ENCODE peak calls at places on chromosome 9, in ten cellular contexts. E is foreskin fibroblast; Y is cardiac fibroblast; C is upper lobe of right lung; N is PC-9; G is progenitor cell of endocrine pancreas; P is CD8-positive, alpha-beta T cell; Q is GM23338; A is psoas muscle; L is astrocyte of the spinal cord. B is an unnamed sample.

GRCh38 chr9:36739538-36740116 is 166.9 kb downstream of the MELK start:
- DNase-seq in P (no peak), C (no peak), Y (no peak), Q (peak), G (no peak), L (no peak), N (no peak), A (no peak), E (no peak), B (no peak)

GRCh38 chr9:101437806-101438232 is 2.2 kb upstream of the ALDOB start:
- DNase-seq in G (no peak), C (no peak), L (no peak), A (no peak), N (no peak), E (no peak), Q (no peak), Y (no peak), P (no peak), B (no peak)

GRCh38 chr9:72665421-72665820 is 144.0 kb downstream of the TMC1 start:
- DNase-seq in N (peak), Q (no peak), Y (peak), A (no peak), L (peak), G (no peak), C (no peak), E (peak), P (no peak), B (no peak)

GRCh38 chr9:99822596-99823391 is 1.1 kb downstream of the NR4A3 start:
- DNase-seq in Q (peak), G (no peak), N (peak), A (peak), L (peak), C (peak), Y (peak), P (peak), E (peak), B (no peak)

GRCh38 chr9:8960254-8960653 is 1160.7 kb upstream of the DMAC1 start:
- DNase-seq in A (no peak), Q (no peak), G (no peak), Y (no peak), E (no peak), L (no peak), C (no peak), N (no peak), P (no peak), B (no peak)

GRCh38 chr9:34522091-34522887 is 501 bp downstream of the ENHO start:
- DNase-seq in N (no peak), C (no peak), Y (no peak), P (no peak), G (no peak), E (no peak), Q (no peak), A (no peak), L (no peak), B (no peak)

GRCh38 chr9:95098391-95098921 is 219.1 kb downstream of the FANCC start:
- DNase-seq in A (no peak), C (no peak), E (peak), P (no peak), L (no peak), Q (no peak), N (no peak), Y (no peak), G (no peak), B (no peak)

GRCh38 chr9:117300686-117301085 is 114.2 kb downstream of the ASTN2 start:
- DNase-seq in Q (no peak), E (no peak), G (no peak), L (no peak), C (no peak), P (no peak), Y (no peak), N (no peak), A (no peak), B (no peak)

GRCh38 chr9:34714007-34714406 is 4.1 kb upstream of the CCL21 start:
- DNase-seq in Q (no peak), A (no peak), Y (no peak), N (no peak), G (no peak), L (no peak), P (no peak), E (no peak), C (no peak), B (peak)

GRCh38 chr9:97906236-97906831 is 16.0 kb downstream of the TRMO start:
- DNase-seq in P (no peak), N (no peak), Q (no peak), A (peak), Y (peak), L (no peak), C (peak), E (no peak), G (no peak), B (no peak)

GRCh38 chr9:125399165-125399564 is 137.5 kb downstream of the GAPVD1 start:
- DNase-seq in L (no peak), G (no peak), N (no peak), C (no peak), A (no peak), Q (no peak), E (no peak), P (no peak), Y (no peak), B (no peak)
- TF ChIP-seq CTCF in L (no peak), G (no peak), N (no peak), C (no peak), A (no peak), Q (no peak), E (no peak), P (no peak), Y (no peak), B (no peak)

DNA sequence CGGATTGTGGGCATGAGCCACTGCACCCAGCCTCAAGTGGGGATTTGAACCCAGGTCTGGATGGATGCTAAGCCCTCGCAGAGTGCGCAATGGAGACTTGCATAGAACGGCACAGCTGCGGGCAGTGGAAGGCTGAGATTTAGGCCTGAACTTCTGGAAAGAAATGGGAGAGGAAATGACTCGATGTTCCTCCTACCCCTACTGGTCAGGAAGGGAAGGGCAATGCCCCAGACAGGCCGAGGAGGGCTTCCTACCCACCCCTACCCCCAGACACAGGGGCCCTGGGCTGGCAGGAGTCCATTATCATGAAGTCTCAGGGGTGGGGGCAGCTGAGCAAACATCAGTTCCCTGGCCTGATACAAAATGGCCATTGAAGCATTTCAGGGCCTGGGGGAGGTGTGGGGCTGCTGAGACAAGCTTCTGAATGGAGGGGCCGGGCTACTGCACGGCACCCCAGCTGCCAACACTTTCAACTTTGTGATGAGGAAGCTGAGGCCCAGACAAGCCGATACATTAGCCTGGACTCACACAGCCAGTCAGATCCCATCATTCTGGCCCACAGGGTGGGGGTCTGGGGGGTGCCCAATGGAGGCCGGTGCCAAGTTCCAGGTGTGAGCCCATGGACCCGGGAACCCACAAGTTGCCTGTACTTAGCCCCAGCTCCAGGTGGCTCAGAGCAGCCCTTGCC is 13.5 kb upstream of the WDR38 start:
- DNase-seq in Q (peak), C (no peak), E (peak), A (no peak), L (no peak), G (no peak), Y (peak), P (no peak), N (no peak), B (no peak)
- TF ChIP-seq CTCF in Q (peak), C (peak), E (peak), A (peak), L (peak), G (peak), Y (peak), P (peak), N (peak), B (peak)

DNA sequence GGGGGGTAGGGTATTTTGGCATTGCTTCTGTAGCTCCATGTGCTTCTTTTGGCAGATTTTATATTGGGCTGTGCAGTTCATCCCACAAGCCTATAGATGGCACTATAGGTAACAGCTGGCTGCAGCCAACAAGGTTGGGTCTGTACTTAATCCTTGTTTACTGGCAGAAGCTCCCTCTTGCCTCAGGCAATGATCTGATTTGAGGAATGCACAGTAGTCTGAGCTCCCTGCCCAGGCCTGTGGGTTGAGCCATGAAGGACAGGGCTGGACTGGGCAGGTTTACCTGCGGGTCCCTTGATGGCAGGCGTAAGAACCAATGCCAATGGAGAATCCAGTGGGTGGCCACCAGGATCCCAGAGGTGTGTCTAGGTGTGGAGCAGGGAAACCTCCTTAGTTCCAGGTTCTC is 11.7 kb upstream of the OR1J2 start:
- DNase-seq in C (no peak), N (no peak), E (peak), Q (peak), L (peak), Y (peak), G (no peak), P (peak), A (no peak), B (no peak)
- TF ChIP-seq CTCF in C (peak), N (peak), E (peak), Q (peak), L (peak), Y (peak), G (peak), P (peak), A (peak), B (peak)

GRCh38 chr9:89191004-89191403 is 12.4 kb upstream of the SHC3 start:
- DNase-seq in Y (no peak), E (no peak), A (no peak), L (no peak), G (no peak), N (no peak), P (no peak), C (no peak), Q (no peak), B (no peak)

GRCh38 chr9:89187541-89187940 is 8.9 kb upstream of the SHC3 start:
- DNase-seq in L (no peak), P (no peak), A (no peak), C (no peak), G (no peak), Y (no peak), Q (no peak), N (no peak), E (no peak), B (no peak)

GRCh38 chr9:89185980-89186379 is 7.4 kb upstream of the SHC3 start:
- DNase-seq in Q (peak), P (no peak), E (peak), G (peak), A (no peak), N (no peak), Y (peak), C (no peak), L (peak), B (no peak)

GRCh38 chr9:89187950-89188349 is 9.3 kb upstream of the SHC3 start:
- DNase-seq in C (no peak), P (no peak), N (no peak), G (no peak), Q (no peak), Y (no peak), E (no peak), A (no peak), L (no peak), B (no peak)

GRCh38 chr9:89189215-89189614 is 10.6 kb upstream of the SHC3 start:
- DNase-seq in G (no peak), P (no peak), Q (no peak), A (no peak), N (no peak), E (peak), Y (no peak), L (no peak), C (no peak), B (no peak)
- TF ChIP-seq CTCF in G (no peak), P (no peak), Q (peak), A (no peak), N (no peak), E (no peak), Y (no peak), L (no peak), C (no peak), B (no peak)

DNA sequence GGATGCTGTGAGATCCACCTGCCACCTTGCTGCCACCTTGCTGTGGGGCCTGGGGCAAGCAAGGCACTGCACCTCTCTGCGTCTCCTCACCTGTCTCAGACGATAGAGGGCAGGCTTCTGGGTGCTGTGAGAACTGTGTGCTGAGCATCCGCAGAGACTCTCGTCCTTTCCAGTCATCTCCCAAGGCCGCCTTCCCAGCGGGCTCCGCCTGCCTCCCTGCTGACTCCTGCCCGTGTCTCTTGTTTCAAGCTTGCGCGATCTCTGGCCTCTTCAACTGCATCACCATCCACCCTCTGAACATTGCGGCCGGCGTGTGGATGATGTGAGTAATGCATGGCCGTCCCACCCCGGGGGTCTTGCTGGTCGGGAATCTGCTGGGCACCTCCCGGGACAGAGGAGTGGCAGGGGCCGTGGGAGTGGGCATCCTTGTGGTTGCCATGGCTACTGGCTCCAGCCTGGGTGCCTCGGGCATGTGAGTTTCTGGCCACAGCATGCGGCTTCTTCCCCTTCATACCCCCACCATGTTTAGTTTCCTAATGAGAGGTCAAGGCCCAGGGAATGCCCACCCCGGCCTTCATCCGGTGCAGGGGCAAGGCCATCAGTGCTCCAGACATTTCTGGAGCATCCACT is 3.6 kb downstream of the CACFD1 start:
- DNase-seq in A (no peak), P (no peak), Y (no peak), L (no peak), C (no peak), G (no peak), N (no peak), E (no peak), Q (peak), B (no peak)
- TF ChIP-seq CTCF in A (no peak), P (no peak), Y (no peak), L (peak), C (no peak), G (no peak), N (no peak), E (no peak), Q (peak), B (no peak)

DNA sequence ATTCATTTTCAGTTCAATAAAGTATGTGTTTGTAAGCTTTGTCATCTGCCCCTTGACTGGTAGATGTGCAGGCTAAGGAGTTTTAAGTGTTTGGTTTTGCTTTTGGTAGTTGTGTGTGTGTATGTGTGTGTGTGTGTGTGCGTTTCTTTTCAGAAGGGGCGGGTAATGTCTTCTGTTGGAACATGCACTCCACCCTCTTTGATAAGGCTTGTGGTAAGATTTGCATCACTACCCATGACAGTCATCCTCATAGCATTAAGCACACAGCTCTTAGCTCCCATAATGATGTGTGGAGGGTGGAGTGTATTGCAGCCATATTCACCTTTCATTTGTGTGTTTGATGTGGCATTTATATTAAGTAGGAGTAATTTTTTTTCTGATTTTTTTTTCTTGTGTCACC is 92.0 kb upstream of the FSD1L start:
- DNase-seq in N (no peak), Q (no peak), E (peak), C (no peak), P (no peak), G (no peak), A (no peak), L (no peak), Y (peak), B (no peak)
- TF ChIP-seq CTCF in N (no peak), Q (no peak), E (no peak), C (no peak), P (no peak), G (no peak), A (no peak), L (no peak), Y (no peak), B (no peak)

DNA sequence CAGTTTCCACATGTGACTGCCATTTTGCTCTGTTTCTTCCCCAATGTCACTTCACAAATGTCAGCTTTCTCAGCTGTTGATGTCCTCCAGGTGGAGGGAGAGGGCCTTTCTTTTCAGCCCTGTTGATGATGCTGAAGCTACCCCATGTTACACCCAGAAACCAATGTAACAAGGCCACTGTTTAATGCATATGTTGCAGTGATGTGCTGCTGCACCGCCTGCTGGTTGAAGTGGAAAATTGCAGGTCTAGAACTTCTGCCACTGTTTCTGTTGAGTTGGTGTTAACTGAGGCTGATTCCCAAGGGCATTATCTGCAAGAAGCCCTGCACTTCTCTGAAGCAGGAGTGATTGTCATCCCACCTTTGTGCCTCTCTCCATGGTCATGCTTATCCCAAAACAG is 428.4 kb downstream of the KDM4C start:
- DNase-seq in P (no peak), Y (peak), A (no peak), N (no peak), Q (peak), C (no peak), L (no peak), G (no peak), E (peak), B (peak)
- TF ChIP-seq CTCF in P (no peak), Y (peak), A (peak), N (peak), Q (peak), C (peak), L (peak), G (peak), E (peak), B (peak)

B was measured in osteocyte.